ENCODE peak calls at places on chromosomes 12 and 14, in five cellular contexts. One of them, this sample, is unnamed.

GRCh38 chr14:81384900-81385299 is 15.2 kb downstream of the STON2 start:
- DNase-seq in caudate nucleus: no peak
- DNase-seq in NCI-H1092 treated with DMSO at 0.1 percent for 48 hours: peak; percentile 12
- DNase-seq in substantia nigra: no peak
- DNase-seq in pancreas: no peak
- DNase-seq in this sample: peak; percentile 22

GRCh38 chr14:77556946-77557345 is 58.3 kb upstream of the ISM2 start:
- DNase-seq in NCI-H1092 treated with DMSO at 0.1 percent for 48 hours: no peak
- DNase-seq in caudate nucleus: no peak
- DNase-seq in substantia nigra: no peak
- DNase-seq in pancreas: no peak
- DNase-seq in this sample: no peak

GRCh38 chr12:2322554-2323120 is 269.9 kb downstream of the CACNA1C start:
- DNase-seq in caudate nucleus: no peak
- DNase-seq in NCI-H1092 treated with DMSO at 0.1 percent for 48 hours: peak; percentile 97
- DNase-seq in substantia nigra: no peak
- DNase-seq in pancreas: no peak
- DNase-seq in this sample: peak; percentile 86

GRCh38 chr12:99544457-99544856 is 103.1 kb upstream of the GARIN6 start:
- DNase-seq in NCI-H1092 treated with DMSO at 0.1 percent for 48 hours: no peak
- DNase-seq in substantia nigra: no peak
- DNase-seq in caudate nucleus: no peak
- DNase-seq in pancreas: no peak
- DNase-seq in this sample: no peak

GRCh38 chr12:129615001-129615400 is 288.8 kb downstream of the TMEM132D start:
- DNase-seq in pancreas: no peak
- DNase-seq in substantia nigra: no peak
- DNase-seq in NCI-H1092 treated with DMSO at 0.1 percent for 48 hours: no peak
- DNase-seq in caudate nucleus: no peak
- DNase-seq in this sample: no peak

GRCh38 chr14:104426771-104427125 is 152.8 kb upstream of the C14orf180 start:
- DNase-seq in NCI-H1092 treated with DMSO at 0.1 percent for 48 hours: no peak
- DNase-seq in caudate nucleus: no peak
- DNase-seq in substantia nigra: no peak
- DNase-seq in pancreas: no peak
- DNase-seq in this sample: no peak

GRCh38 chr12:47754126-47754525 is 4.6 kb downstream of the RAPGEF3 start:
- DNase-seq in substantia nigra: no peak
- DNase-seq in caudate nucleus: no peak
- DNase-seq in NCI-H1092 treated with DMSO at 0.1 percent for 48 hours: no peak
- DNase-seq in pancreas: no peak
- DNase-seq in this sample: no peak

GRCh38 chr12:17028348-17028747 is 422.4 kb upstream of the LMO3 start:
- DNase-seq in NCI-H1092 treated with DMSO at 0.1 percent for 48 hours: peak; percentile 8
- DNase-seq in substantia nigra: no peak
- DNase-seq in caudate nucleus: no peak
- DNase-seq in pancreas: no peak
- DNase-seq in this sample: no peak

GRCh38 chr12:26182377-26182776 is 13.0 kb upstream of the SSPN start:
- DNase-seq in substantia nigra: no peak
- DNase-seq in caudate nucleus: no peak
- DNase-seq in pancreas: no peak
- DNase-seq in NCI-H1092 treated with DMSO at 0.1 percent for 48 hours: no peak
- DNase-seq in this sample: no peak

GRCh38 chr14:54893151-54893760 is 9.4 kb downstream of the GCH1 start:
- DNase-seq in substantia nigra: no peak
- DNase-seq in NCI-H1092 treated with DMSO at 0.1 percent for 48 hours: peak; percentile 25
- DNase-seq in pancreas: no peak
- DNase-seq in caudate nucleus: no peak
- DNase-seq in this sample: peak; percentile 35

GRCh38 chr12:29499235-29499634 is 1.7 kb upstream of the OVCH1 start:
- DNase-seq in substantia nigra: no peak
- DNase-seq in caudate nucleus: no peak
- DNase-seq in NCI-H1092 treated with DMSO at 0.1 percent for 48 hours: no peak
- DNase-seq in pancreas: no peak
- DNase-seq in this sample: no peak

GRCh38 chr12:77998236-77998786 is 167.6 kb downstream of the NAV3 start:
- DNase-seq in caudate nucleus: no peak
- DNase-seq in substantia nigra: no peak
- DNase-seq in NCI-H1092 treated with DMSO at 0.1 percent for 48 hours: no peak
- DNase-seq in pancreas: no peak
- DNase-seq in this sample: no peak

GRCh38 chr12:15669256-15669948 is 119.8 kb downstream of the EPS8 start:
- DNase-seq in pancreas: no peak
- DNase-seq in caudate nucleus: no peak
- DNase-seq in NCI-H1092 treated with DMSO at 0.1 percent for 48 hours: no peak
- DNase-seq in substantia nigra: no peak
- DNase-seq in this sample: no peak